ENCODE peak calls at places on chromosome 4, in six cellular contexts. B, M, K, R, D and Q are unnamed samples.

GRCh38 chr4:178293601-178294000 is 851.4 kb upstream of the AGA start:
- DNase-seq in B (no peak), M (no peak), K (no peak), R (no peak), D (no peak), Q (no peak)

GRCh38 chr4:83855044-83855443 is 319.1 kb downstream of the GPAT3 start:
- DNase-seq in B (no peak), M (no peak), K (no peak), R (no peak), D (peak; percentile 87), Q (no peak)

GRCh38 chr4:182062458-182062857 is 180.7 kb upstream of the TENM3 start:
- DNase-seq in B (no peak), M (no peak), K (no peak), R (no peak), D (peak; percentile 23), Q (no peak)

GRCh38 chr4:109979932-109980717 is 67.4 kb downstream of the EGF start:
- DNase-seq in B (no peak), M (no peak), K (no peak), R (no peak), D (peak; percentile 77), Q (no peak)

GRCh38 chr4:82718067-82718935 is 80.3 kb downstream of the SCD5 start:
- DNase-seq in B (no peak), M (no peak), K (no peak), R (no peak), D (peak; percentile 40), Q (no peak)

GRCh38 chr4:93633721-93634120 is 194.8 kb upstream of the ATOH1 start:
- DNase-seq in B (no peak), M (no peak), K (no peak), R (no peak), D (no peak), Q (no peak)

GRCh38 chr4:168076989-168077725 is 15.2 kb upstream of the ANXA10 start:
- DNase-seq in B (peak; percentile 32), M (peak; percentile 31), K (peak; percentile 7), R (peak; percentile 62), D (peak; percentile 88), Q (no peak)

GRCh38 chr4:112938461-112939058 is 110.9 kb upstream of the ANK2 start:
- DNase-seq in B (no peak), M (peak; percentile 40), K (no peak), R (peak; percentile 54), D (peak; percentile 72), Q (no peak)

GRCh38 chr4:174828845-174829701 is at the start of gene GLRA3:
- DNase-seq in B (peak; percentile 67), M (peak; percentile 13), K (no peak), R (peak; percentile 78), D (peak; percentile 74), Q (no peak)

GRCh38 chr4:99404595-99405287 is 30.4 kb downstream of the ADH7 start:
- DNase-seq in B (no peak), M (peak; percentile 42), K (no peak), R (peak; percentile 52), D (peak; percentile 96), Q (no peak)

GRCh38 chr4:83358410-83358809 is 23.8 kb upstream of the HPSE start:
- DNase-seq in B (no peak), M (no peak), K (no peak), R (no peak), D (peak; percentile 89), Q (no peak)

GRCh38 chr4:176721459-176721858 is 71.3 kb downstream of the VEGFC start:
- DNase-seq in B (no peak), M (no peak), K (no peak), R (no peak), D (no peak), Q (no peak)

GRCh38 chr4:69822198-69822597 is 37.7 kb downstream of the SULT1E1 start:
- DNase-seq in B (no peak), M (no peak), K (no peak), R (no peak), D (no peak), Q (no peak)

GRCh38 chr4:69828828-69829227 is 31.1 kb downstream of the SULT1E1 start:
- DNase-seq in B (no peak), M (no peak), K (no peak), R (no peak), D (peak; percentile 63), Q (no peak)

GRCh38 chr4:69823048-69823447 is 36.9 kb downstream of the SULT1E1 start:
- DNase-seq in B (no peak), M (no peak), K (no peak), R (no peak), D (no peak), Q (no peak)

GRCh38 chr4:69818060-69818639 is 41.8 kb downstream of the SULT1E1 start:
- DNase-seq in B (no peak), M (no peak), K (no peak), R (no peak), D (no peak), Q (no peak)

DNA sequence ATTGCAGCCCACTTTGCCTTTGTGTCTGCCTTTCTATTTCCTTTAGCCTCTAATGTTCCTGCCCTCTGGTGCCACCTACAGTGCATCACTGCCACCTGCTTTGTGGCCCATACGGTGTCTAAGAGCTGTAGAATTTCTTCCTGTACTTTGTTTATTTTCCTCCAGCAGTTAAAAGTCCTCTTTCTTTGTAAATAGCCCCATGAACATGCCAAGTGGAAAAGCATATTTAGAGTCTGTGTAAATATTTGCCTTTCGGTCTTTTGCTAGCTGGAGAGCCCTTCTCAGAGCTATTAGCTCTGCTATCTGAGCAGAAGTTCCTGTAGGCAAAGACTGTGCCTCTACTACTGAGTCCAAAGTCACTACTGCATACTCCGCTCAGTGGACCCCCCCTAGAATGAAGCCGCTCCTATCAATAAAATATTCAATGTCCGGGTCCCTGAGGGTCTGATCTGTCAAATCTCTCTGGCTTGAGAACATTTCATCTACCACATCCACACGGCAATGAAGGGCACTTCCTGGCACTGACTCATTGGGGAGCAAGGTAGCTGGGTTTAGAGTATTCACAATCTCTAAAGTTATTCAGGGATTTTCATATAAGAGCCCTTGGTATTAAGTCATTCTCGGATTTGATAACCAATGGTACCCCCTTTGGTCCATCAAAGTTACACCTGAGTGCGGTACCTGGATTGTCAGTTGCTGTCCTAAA is 36.3 kb downstream of the SULT1E1 start:
- DNase-seq in B (no peak), M (no peak), K (peak; percentile 23), R (peak; percentile 48), D (peak; percentile 81), Q (no peak)
- TF ChIP-seq CTCF in B (peak; percentile 51), M (peak; percentile 33), K (peak; percentile 63), R (peak; percentile 74), D (peak; percentile 86), Q (peak; percentile 68)

GRCh38 chr4:159541143-159541542 is 438.3 kb downstream of the RAPGEF2 start:
- DNase-seq in B (no peak), M (no peak), K (no peak), R (no peak), D (no peak), Q (no peak)
- TF ChIP-seq CTCF in B (no peak), M (no peak), K (no peak), R (no peak), D (no peak), Q (no peak)

DNA sequence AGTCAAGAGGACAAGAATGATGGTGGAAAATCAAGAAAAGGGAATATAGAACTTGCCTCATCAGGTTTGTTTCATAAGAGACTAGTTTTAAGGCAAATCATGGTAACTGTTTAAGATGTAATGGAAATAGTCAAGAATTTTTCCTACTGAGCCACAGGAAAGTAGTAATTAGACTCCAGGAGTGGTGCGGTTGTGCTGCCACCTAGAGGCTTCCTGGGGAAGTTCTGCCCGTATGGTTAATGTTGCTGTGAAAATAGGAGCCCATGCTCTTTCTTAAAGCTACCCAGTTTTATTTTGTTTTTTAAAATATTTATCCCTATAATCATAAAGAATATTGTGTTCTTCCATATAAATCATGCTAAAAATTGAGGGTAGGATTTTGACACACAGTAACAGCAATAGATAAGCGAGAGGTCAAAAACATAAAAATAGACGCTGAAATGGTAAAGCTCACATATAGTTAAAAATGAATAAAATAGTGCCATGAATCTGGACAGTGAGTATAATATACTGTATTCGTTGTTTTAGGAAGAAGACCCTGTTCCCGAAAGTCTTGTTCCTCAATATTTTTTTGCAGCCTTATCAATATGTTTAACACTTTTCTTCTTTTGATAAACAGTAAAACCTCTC is 87.0 kb downstream of the PHOX2B start:
- DNase-seq in B (no peak), M (peak; percentile 39), K (peak; percentile 20), R (peak; percentile 19), D (peak; percentile 77), Q (no peak)
- TF ChIP-seq CTCF in B (peak; percentile 83), M (peak; percentile 83), K (peak; percentile 87), R (peak; percentile 88), D (peak; percentile 98), Q (peak; percentile 75)

GRCh38 chr4:141220655-141221605 is at the start of gene ZNF330:
- DNase-seq in B (peak; percentile 91), M (peak; percentile 91), K (peak; percentile 84), R (peak; percentile 81), D (peak; percentile 94), Q (peak; percentile 94)
- TF ChIP-seq CTCF in B (no peak), M (peak; percentile 32), K (no peak), R (peak; percentile 43), D (peak; percentile 50), Q (no peak)

DNA sequence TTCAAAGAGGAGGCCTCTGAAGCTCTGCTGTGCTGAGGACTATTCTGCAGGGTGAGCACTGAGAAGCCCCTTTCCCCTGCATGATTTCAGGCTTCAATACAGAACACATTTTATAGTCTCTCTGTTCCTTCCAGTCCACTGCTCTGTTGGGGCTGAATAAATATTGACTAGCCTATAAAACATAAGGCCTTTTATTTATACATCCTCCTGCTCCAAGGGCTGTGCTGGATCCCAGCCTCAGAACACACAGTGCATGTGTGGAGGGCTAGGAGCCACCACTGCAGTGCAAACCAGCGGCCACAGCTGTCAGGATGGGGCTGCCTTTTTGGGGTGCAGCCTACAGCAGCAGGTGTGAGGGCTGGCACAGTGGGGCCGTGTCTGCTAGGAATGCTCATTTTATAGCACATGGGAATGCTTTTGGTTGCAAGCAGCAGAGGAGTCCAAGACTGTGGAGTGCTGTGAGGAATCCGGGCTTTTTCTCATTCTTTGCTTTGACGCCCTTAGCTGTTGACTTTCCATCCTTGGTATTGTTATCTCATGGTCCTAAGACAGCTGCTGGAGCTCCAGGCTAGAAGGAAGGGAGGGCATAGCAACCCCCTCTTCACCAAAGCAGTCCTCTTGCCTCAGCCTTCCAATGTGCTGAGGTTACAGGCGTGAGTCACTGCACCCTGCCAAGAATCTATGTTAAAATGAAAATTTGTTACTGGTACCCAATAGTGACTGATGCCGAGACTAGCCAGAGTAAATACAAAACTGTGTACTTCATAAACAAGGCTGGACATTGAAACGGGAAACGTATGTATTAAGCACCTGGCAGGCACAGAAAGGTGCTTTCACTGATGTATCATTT is 334.3 kb upstream of the GATB start:
- DNase-seq in B (no peak), M (no peak), K (no peak), R (no peak), D (peak; percentile 33), Q (no peak)
- TF ChIP-seq CTCF in B (no peak), M (no peak), K (no peak), R (no peak), D (no peak), Q (no peak)